ENCODE peak calls at places on chromosomes 16 and 17, in nine cellular contexts. E is neural progenitor cell; D is A549; C is AG04449; F is AG04450; N is CD8-positive, alpha-beta T cell; H is ovary; L is adrenal gland; V is astrocyte of the cerebellum. P is an unnamed sample.

GRCh38 chr16:57802635-57803412 is 533 bp upstream of the KIFC3 start:
- DNase-seq in V (no peak), D (no peak), H (peak; percentile 59), L (no peak), F (no peak), C (no peak), N (no peak), E (peak; percentile 46), P (no peak)

GRCh38 chr16:69904495-69905170 is 46.5 kb upstream of the CLEC18A start:
- DNase-seq in L (no peak), E (no peak), D (no peak), N (no peak), H (no peak), C (no peak), F (no peak), V (no peak), P (no peak)

GRCh38 chr17:18084256-18084655 is 3.5 kb upstream of the DRG2 start:
- DNase-seq in E (no peak), V (no peak), D (no peak), L (no peak), C (no peak), H (no peak), F (no peak), N (no peak), P (no peak)

GRCh38 chr17:76138234-76138895 is 2.7 kb downstream of the FOXJ1 start:
- DNase-seq in D (peak; percentile 66), N (no peak), H (no peak), C (no peak), F (no peak), V (no peak), E (peak; percentile 86), L (no peak), P (no peak)

GRCh38 chr17:81043725-81044427 is 8.9 kb downstream of the BAIAP2 start:
- DNase-seq in N (no peak), D (peak; percentile 50), E (peak; percentile 61), L (no peak), F (no peak), V (peak; percentile 59), H (no peak), C (no peak), P (no peak)

GRCh38 chr17:3865166-3865565 is 19.1 kb upstream of the NCBP3 start:
- DNase-seq in C (no peak), N (no peak), L (peak; percentile 78), E (no peak), D (no peak), H (no peak), V (no peak), F (no peak), P (no peak)

GRCh38 chr17:15485045-15485444 is 17.6 kb upstream of the CDRT4 start:
- DNase-seq in L (no peak), F (no peak), E (no peak), C (no peak), V (no peak), D (no peak), N (no peak), H (no peak), P (no peak)

GRCh38 chr16:65004570-65004969 is 117.3 kb downstream of the CDH11 start:
- DNase-seq in E (no peak), C (no peak), N (no peak), L (no peak), F (no peak), V (no peak), D (no peak), H (no peak), P (no peak)

GRCh38 chr16:87812200-87812656 is 46.4 kb upstream of the KLHDC4 start:
- DNase-seq in F (no peak), L (no peak), C (no peak), N (no peak), H (no peak), D (no peak), E (no peak), V (no peak), P (no peak)

GRCh38 chr17:58630883-58631522 is 60.8 kb downstream of the TEX14 start:
- DNase-seq in D (no peak), C (no peak), L (no peak), V (no peak), H (peak; percentile 39), E (peak; percentile 70), N (peak; percentile 11), F (no peak), P (no peak)

GRCh38 chr16:53817812-53818211 is 113.9 kb downstream of the FTO start:
- DNase-seq in H (no peak), V (peak; percentile 29), C (no peak), N (no peak), L (no peak), E (no peak), D (no peak), F (no peak), P (no peak)

GRCh38 chr16:73074399-73074798 is 26.5 kb upstream of the ZFHX3 start:
- DNase-seq in N (no peak), D (no peak), F (no peak), V (no peak), H (no peak), C (no peak), E (no peak), L (no peak), P (no peak)

GRCh38 chr17:42596386-42596785 is 12.8 kb downstream of the RETREG3 start:
- DNase-seq in N (no peak), F (no peak), H (no peak), L (no peak), V (no peak), E (no peak), C (no peak), D (no peak), P (no peak)

GRCh38 chr17:19780846-19781245 is 32.7 kb upstream of the ALDH3A1 start:
- DNase-seq in L (no peak), N (no peak), V (no peak), E (no peak), C (no peak), F (no peak), H (no peak), D (no peak), P (no peak)

GRCh38 chr17:19781488-19782458 is 33.7 kb upstream of the ALDH3A1 start:
- DNase-seq in V (no peak), H (no peak), L (no peak), N (no peak), E (no peak), C (no peak), F (no peak), D (no peak), P (no peak)

GRCh38 chr17:19787733-19788357 is 39.7 kb upstream of the ALDH3A1 start:
- DNase-seq in F (no peak), N (no peak), D (no peak), E (no peak), C (no peak), H (no peak), L (no peak), V (no peak), P (no peak)

GRCh38 chr17:19785854-19786253 is 37.8 kb upstream of the ALDH3A1 start:
- DNase-seq in L (no peak), H (no peak), V (no peak), E (no peak), C (no peak), D (no peak), N (no peak), F (no peak), P (no peak)
- TF ChIP-seq CTCF in L (no peak), H (no peak), V (peak; percentile 14), E (peak; percentile 23), C (no peak), D (no peak), N (no peak), F (peak; percentile 35), P (no peak)

DNA sequence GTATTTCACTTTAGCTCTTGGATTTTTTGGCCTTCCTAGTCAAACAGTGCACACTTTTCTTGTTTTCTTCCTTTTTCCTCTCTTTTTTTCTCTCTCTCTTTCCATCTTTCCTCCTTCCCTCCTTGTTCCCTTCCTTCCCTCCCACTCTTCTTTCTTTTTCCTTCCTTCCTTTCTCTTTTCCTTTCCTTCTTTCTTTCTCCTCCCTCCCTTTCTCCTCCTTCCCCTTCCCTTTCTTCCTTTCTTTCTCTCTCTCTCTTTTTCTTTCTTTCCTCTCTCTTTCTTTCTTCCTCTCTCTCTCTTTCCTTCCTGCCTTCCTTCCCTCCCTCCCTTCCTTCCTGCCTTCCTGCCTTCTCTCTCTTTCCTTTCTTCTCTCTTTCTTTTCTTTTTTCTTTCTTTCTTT is 181.6 kb upstream of the ELAC2 start:
- DNase-seq in N (no peak), E (no peak), C (no peak), V (no peak), L (no peak), H (no peak), D (no peak), F (no peak), P (no peak)
- TF ChIP-seq CTCF in N (peak; percentile 24), E (no peak), C (no peak), V (no peak), L (no peak), H (no peak), D (no peak), F (no peak), P (no peak)

DNA sequence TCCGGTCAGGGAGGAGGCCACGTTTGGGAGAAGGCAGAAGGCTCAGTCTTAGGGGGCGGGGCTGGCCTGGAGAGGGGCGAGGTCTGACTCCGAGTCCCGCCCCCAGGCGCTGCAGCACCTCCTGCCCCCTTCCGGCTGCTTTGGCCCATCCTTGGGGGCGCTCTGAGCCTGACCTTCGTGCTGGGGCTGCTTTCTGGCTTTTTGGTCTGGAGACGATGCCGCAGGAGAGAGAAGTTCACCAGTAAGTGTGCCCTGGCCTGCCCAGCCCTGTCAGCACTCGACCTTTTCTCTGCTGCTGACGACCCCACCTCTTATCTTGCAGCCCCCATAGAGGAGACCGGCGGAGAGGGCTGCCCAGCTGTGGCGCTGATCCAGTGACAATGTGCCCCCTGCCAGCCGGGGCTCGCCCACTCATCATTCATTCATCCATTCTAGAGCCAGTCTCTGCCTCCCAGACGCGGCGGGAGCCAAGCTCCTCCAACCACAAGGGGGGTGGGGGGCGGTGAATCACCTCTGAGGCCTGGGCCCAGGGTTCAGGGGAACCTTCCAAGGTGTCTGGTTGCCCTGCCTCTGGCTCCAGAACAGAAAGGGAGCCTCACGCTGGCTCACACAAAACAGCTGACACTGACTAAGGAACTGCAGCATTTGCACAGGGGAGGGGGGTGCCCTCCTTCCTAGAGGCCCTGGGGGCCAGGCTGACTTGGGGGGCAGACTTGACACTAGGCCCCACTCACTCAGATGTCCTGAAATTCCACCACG is 1.5 kb downstream of the TNFRSF12A start:
- DNase-seq in H (peak; percentile 85), V (peak; percentile 91), D (peak; percentile 72), L (peak; percentile 91), F (peak; percentile 80), E (peak; percentile 96), N (peak; percentile 81), C (peak; percentile 75), P (peak; percentile 87)
- TF ChIP-seq CTCF in H (no peak), V (peak; percentile 38), D (peak; percentile 31), L (peak; percentile 12), F (peak; percentile 52), E (peak; percentile 61), N (no peak), C (peak; percentile 71), P (peak; percentile 46)

DNA sequence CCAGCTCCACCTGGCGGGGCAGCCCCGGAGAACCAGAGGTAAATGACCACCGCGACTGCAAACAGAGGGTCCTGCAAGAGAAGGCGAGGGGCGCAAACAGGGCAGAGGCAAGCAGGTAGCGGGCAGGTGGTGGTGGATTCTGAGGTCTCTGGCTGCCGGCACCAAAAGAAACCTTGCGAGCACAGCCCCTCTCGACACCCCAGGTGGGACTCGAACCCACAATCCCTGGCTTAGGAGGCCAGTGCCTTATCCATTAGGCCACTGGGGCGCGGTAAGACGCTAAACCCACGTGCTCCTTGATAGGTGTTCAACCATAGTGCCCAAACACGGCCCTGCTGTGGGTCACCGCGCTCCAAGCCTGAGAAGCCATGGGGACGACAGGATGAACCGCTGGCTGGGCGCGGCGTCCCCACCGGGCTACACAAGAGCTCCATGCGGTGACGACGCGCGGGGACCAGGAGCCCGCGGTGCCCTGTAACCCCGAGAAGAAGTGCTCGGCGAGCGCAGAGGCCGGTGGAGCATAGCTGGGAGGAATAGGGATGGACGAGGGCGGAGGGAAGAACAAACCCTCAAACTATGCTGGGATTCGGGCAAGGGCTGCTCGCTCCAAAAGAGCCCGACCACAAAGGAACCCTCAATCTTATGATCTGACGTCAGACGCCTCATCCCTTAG is 12.4 kb downstream of the ATP5PD start:
- DNase-seq in H (peak; percentile 94), D (peak; percentile 81), N (peak; percentile 80), C (no peak), E (peak; percentile 94), F (peak; percentile 73), L (peak; percentile 87), V (no peak), P (peak; percentile 83)
- TF ChIP-seq CTCF in H (peak; percentile 22), D (no peak), N (no peak), C (peak; percentile 2), E (peak; percentile 27), F (no peak), L (no peak), V (peak; percentile 27), P (no peak)